ENCODE peak calls at places on chromosomes 2 and 18, in five cellular contexts. P is HCT116; N is upper lobe of left lung; R is foreskin keratinocyte; K is CD8-positive, alpha-beta memory T cell. C is an unnamed sample.

GRCh38 chr2:219644801-219645480 is 17.5 kb downstream of the SLC4A3 start:
- DNase-seq in R (no peak), N (no peak), P (no peak), K (no peak), C (peak; percentile 82)

GRCh38 chr2:237675326-237675725 is 47.9 kb downstream of the LRRFIP1 start:
- DNase-seq in N (no peak), K (no peak), R (no peak), P (no peak), C (no peak)

GRCh38 chr18:24982831-24983230 is 369.1 kb downstream of the ZNF521 start:
- DNase-seq in K (no peak), R (no peak), P (no peak), N (no peak), C (no peak)

GRCh38 chr18:22667616-22668422 is 250.1 kb upstream of the CTAGE1 start:
- DNase-seq in K (no peak), R (peak; percentile 32), P (peak; percentile 34), N (no peak), C (no peak)

GRCh38 chr2:237733677-237734300 is 64.8 kb upstream of the RBM44 start:
- DNase-seq in N (peak; percentile 57), R (no peak), P (no peak), K (no peak), C (no peak)

GRCh38 chr2:9655441-9656269 is 24.9 kb upstream of the YWHAQ start:
- DNase-seq in K (no peak), R (no peak), P (no peak), N (no peak), C (no peak)

GRCh38 chr2:128287780-128288735 is 30.6 kb downstream of the HS6ST1 start:
- DNase-seq in P (no peak), K (no peak), N (no peak), R (no peak), C (no peak)

GRCh38 chr2:15927546-15928218 is 12.7 kb upstream of the MYCN start:
- DNase-seq in K (no peak), P (no peak), N (no peak), R (no peak), C (no peak)

GRCh38 chr2:52880872-52881271 is 886.7 kb upstream of the CHAC2 start:
- DNase-seq in N (no peak), P (no peak), K (no peak), R (no peak), C (no peak)

GRCh38 chr2:9071584-9072124 is 68.2 kb upstream of the MBOAT2 start:
- DNase-seq in R (peak; percentile 40), N (no peak), K (no peak), P (no peak), C (no peak)

GRCh38 chr2:84807063-84807485 is 73.8 kb downstream of the TRABD2A start:
- DNase-seq in P (peak; percentile 6), N (no peak), K (no peak), R (peak; percentile 10), C (no peak)

GRCh38 chr2:36965751-36966369 is 476 bp downstream of the STRN start:
- DNase-seq in P (no peak), R (no peak), N (no peak), K (peak; percentile 51), C (peak; percentile 64)

GRCh38 chr2:54606393-54606973 is 117.0 kb upstream of the EML6 start:
- DNase-seq in K (no peak), N (no peak), R (no peak), P (no peak), C (no peak)

GRCh38 chr2:195498176-195498575 is 158.8 kb upstream of the SLC39A10 start:
- DNase-seq in N (no peak), P (peak; percentile 33), R (no peak), K (peak; percentile 78), C (no peak)

GRCh38 chr2:102025016-102025491 is 33.3 kb downstream of the IL1R2 start:
- DNase-seq in N (no peak), P (no peak), K (no peak), R (peak; percentile 53), C (no peak)

GRCh38 chr2:195741191-195741590 is 84.2 kb downstream of the SLC39A10 start:
- DNase-seq in P (no peak), N (no peak), R (no peak), K (no peak), C (no peak)

GRCh38 chr2:96969321-96969720 is 17.1 kb downstream of the FAM178B start:
- DNase-seq in K (no peak), N (no peak), P (no peak), R (no peak), C (no peak)

GRCh38 chr2:219282943-219283581 is 3.9 kb downstream of the DNAJB2 start:
- DNase-seq in K (no peak), P (no peak), R (no peak), N (peak; percentile 39), C (peak; percentile 33)

GRCh38 chr2:3575534-3576324 is 669 bp downstream of the RPS7 start:
- DNase-seq in K (peak; percentile 60), N (peak; percentile 88), R (no peak), P (no peak), C (no peak)

GRCh38 chr18:69655816-69656215 is 255.1 kb downstream of the DOK6 start:
- DNase-seq in P (no peak), R (no peak), K (no peak), N (no peak), C (no peak)

GRCh38 chr2:150232321-150232720 is 255.1 kb downstream of the RND3 start:
- DNase-seq in K (no peak), P (no peak), N (no peak), R (no peak), C (no peak)

GRCh38 chr2:166550923-166551322 is 56.9 kb upstream of the SCN7A start:
- DNase-seq in K (no peak), P (no peak), N (no peak), R (no peak), C (no peak)

GRCh38 chr2:176171331-176172006 is 14.4 kb downstream of the HOXD3 start:
- DNase-seq in R (no peak), K (no peak), P (no peak), N (peak; percentile 87), C (peak; percentile 67)

GRCh38 chr2:167692191-167692590 is 555.2 kb downstream of the STK39 start:
- DNase-seq in R (no peak), K (no peak), P (no peak), N (no peak), C (no peak)

GRCh38 chr2:60959501-60959900 is 58.0 kb upstream of the PEX13 start:
- DNase-seq in R (no peak), P (no peak), K (no peak), N (peak; percentile 34), C (no peak)

DNA sequence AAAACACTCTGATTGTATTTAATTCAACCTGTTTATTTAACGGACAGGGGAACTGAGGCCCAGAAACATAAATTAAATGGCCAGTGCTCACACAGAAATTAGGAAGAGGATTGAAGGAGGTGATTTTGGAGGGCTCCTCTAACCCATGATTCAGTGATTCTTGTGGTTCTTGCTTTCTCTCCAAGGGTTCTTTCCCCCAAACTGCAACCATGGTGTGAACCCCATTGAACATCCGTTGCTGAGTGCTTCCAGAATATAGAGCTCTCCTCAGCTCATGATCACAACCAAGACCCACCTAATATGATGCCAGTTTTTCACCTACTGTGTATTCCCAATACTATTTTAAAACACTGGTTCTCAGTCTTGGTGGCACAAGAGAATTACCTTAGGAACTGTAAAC is 41.4 kb downstream of the BMP10 start:
- DNase-seq in P (no peak), N (no peak), R (no peak), K (no peak), C (no peak)
- H3K27ac ChIP-seq in P (no peak overlapping the region), N (peak overlapping the region; percentile 87), R (no peak overlapping the region), K (peak overlapping the region; percentile 35), C (peak overlapping the region; percentile 73)

DNA sequence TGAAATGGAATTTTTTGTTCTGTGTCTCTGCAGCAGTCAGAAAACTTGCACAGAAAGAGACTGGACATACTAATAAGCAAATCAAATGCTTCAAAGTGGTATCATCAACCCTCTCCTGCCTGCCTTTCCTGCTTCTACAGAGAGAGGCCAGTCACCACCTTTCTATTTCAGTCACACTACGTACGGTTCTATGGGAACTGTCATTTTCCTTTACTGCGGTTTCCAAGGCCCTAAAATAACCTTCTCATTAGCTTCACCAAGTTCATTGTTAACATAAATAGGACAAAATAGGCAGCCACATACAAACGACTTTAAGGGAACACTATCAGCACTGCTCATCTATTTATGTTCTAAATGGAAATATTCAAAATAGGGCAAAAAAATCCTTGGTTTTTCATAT is 86.6 kb downstream of the METTL8 start:
- DNase-seq in P (no peak), R (no peak), K (no peak), N (no peak), C (no peak)
- H3K27ac ChIP-seq in P (peak overlapping the region; percentile 13), R (no peak overlapping the region), K (no peak overlapping the region), N (no peak overlapping the region), C (no peak overlapping the region)

GRCh38 chr2:222671259-222672067 is at the start of gene MOGAT1:
- DNase-seq in P (no peak), R (no peak), K (no peak), N (peak; percentile 92), C (peak; percentile 85)
- H3K27ac ChIP-seq in P (no peak within 1 kb of the TSS), R (no peak within 1 kb of the TSS), K (no peak within 1 kb of the TSS), N (peak within 1 kb of the TSS; percentile 3), C (peak within 1 kb of the TSS; percentile 47)

GRCh38 chr2:222909276-222909675 is 48.4 kb downstream of the ACSL3 start:
- DNase-seq in K (no peak), P (no peak), R (no peak), N (no peak), C (no peak)

GRCh38 chr2:222915092-222915957 is 54.5 kb downstream of the ACSL3 start:
- DNase-seq in R (no peak), N (no peak), P (peak; percentile 4), K (no peak), C (no peak)

GRCh38 chr2:222912117-222912516 is 51.3 kb downstream of the ACSL3 start:
- DNase-seq in R (no peak), P (no peak), N (no peak), K (no peak), C (no peak)

GRCh38 chr2:222916229-222917197 is 55.7 kb downstream of the ACSL3 start:
- DNase-seq in P (no peak), N (no peak), K (no peak), R (no peak), C (no peak)

DNA sequence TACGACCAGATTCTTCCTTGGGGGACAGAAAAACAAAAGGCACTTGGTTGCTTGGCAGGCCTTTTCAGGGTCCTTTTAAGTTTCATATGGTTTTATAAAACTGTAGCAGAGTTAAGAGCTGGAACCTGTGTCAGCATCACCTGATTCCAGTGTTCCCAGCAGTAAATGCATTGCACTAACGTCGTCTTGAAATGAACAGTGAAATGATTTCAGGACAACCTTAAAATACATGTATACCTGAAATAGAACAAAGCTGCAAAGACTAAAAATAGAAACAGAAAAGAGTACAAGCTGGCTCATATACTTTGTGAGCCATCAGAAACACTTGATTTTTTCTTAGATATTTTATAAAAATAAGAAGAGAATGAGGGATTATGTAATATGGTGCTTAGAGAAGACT is 51.9 kb downstream of the ACSL3 start:
- DNase-seq in K (no peak), N (no peak), R (no peak), P (no peak), C (no peak)
- H3K27ac ChIP-seq in K (no peak overlapping the region), N (peak overlapping the region; percentile 61), R (no peak overlapping the region), P (no peak overlapping the region), C (no peak overlapping the region)

DNA sequence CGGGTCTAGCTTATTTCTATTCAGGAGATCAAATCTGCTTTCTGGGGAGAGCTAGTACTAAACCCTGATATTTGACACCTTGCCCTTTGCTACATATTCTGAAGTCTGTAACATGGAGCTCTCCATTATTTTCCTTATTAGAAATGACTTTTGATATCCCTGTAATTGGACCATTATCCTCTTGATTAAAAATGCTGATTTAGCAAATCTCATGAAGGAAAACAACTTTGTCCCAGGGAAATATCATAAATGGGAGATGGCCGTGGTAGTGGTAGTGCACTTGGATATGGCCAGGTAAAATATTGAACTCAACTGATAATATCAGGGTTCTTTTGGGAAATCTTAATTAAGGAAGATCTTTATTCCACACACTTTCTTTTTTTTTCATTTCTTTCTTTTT is 326.5 kb downstream of the RPRM start:
- DNase-seq in N (no peak), P (no peak), R (no peak), K (no peak), C (no peak)
- H3K27ac ChIP-seq in N (no peak overlapping the region), P (no peak overlapping the region), R (no peak overlapping the region), K (no peak overlapping the region), C (no peak overlapping the region)

C was measured in upper lobe of right lung.